ENCODE peak calls at places on chromosomes 16 and 17, in four cellular contexts. S is IMR-90, V is GM12878, G is K562. B is an unnamed sample.

GRCh38 chr17:62628845-62629555 is 1.5 kb downstream of the MRC2 start:
- DNase-seq in G (no peak), V (no peak), S (peak; percentile 53), B (no peak)

GRCh38 chr16:58507963-58508670 is 7.2 kb upstream of the SETD6 start:
- DNase-seq in V (no peak), G (no peak), S (no peak), B (no peak)

GRCh38 chr16:31335431-31335830 is 19.5 kb upstream of the ITGAX start:
- DNase-seq in V (no peak), G (no peak), S (no peak), B (no peak)

GRCh38 chr17:78378225-78379133 is at the start of gene PGS1:
- DNase-seq in S (peak; percentile 67), G (peak; percentile 86), V (no peak), B (no peak)

GRCh38 chr17:73010414-73010813 is 82.1 kb downstream of the SLC39A11 start:
- DNase-seq in G (no peak), V (no peak), S (no peak), B (no peak)

GRCh38 chr17:74979408-74980146 is 7.0 kb upstream of the HID1 start:
- DNase-seq in S (no peak), G (peak; percentile 77), V (no peak), B (no peak)

GRCh38 chr17:68456529-68457167 is 648 bp downstream of the WIPI1 start:
- DNase-seq in S (peak; percentile 90), V (no peak), G (no peak), B (peak; percentile 58)

GRCh38 chr16:15874745-15875314 is 13.6 kb downstream of the CEP20 start:
- DNase-seq in G (peak; percentile 60), V (no peak), S (peak; percentile 80), B (no peak)

GRCh38 chr17:67289174-67289876 is 44.3 kb upstream of the HELZ start:
- DNase-seq in G (no peak), S (peak; percentile 55), V (no peak), B (no peak)

GRCh38 chr17:5843366-5844026 is 226.7 kb upstream of the WSCD1 start:
- DNase-seq in S (no peak), V (no peak), G (peak; percentile 4), B (no peak)

GRCh38 chr17:5838661-5839300 is 231.4 kb upstream of the WSCD1 start:
- DNase-seq in V (no peak), S (no peak), G (no peak), B (no peak)

GRCh38 chr17:5837055-5837491 is 233.1 kb upstream of the WSCD1 start:
- DNase-seq in V (no peak), G (no peak), S (peak; percentile 78), B (no peak)

GRCh38 chr17:5841862-5842261 is 228.3 kb upstream of the WSCD1 start:
- DNase-seq in S (no peak), G (no peak), V (no peak), B (no peak)

DNA sequence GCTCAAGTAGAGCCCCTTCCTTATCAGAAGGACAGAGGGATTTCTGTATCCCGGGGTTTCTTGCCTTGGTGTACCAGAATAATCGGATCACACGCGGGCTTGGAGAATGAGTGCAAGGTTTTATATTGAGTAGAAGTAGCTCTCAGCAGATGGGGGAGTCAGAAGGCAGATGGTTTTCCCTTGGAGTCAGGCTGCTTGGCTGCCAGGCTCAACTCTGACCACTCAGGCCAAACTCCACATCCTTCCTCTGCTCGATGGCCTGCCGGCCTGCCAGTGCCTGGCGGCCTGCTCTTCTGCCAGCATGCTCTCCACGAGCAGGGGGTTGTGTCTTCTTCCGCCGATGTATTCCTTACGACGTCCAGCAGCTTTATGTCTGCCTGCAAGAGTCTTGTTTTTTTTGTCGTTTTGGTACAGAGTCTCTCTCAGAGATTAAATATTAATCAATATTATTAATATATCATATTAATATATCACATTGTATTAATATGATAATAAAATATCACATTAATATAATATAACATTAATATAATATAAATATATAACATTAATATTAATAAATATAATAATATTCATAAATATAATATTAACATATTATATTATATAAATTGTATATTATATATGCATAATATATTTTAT is 229.2 kb upstream of the WSCD1 start:
- DNase-seq in G (no peak), S (no peak), V (no peak), B (no peak)
- TF ChIP-seq CHD1 in G (no peak), S (no peak), V (no peak), B (no peak)

GRCh38 chr16:74768239-74768638 is 6.4 kb downstream of the FA2H start:
- DNase-seq in S (no peak), G (no peak), V (no peak), B (no peak)
- TF ChIP-seq CHD1 in S (no peak), G (no peak), V (no peak), B (no peak)

GRCh38 chr17:63838586-63839184 is 3.8 kb downstream of the SMARCD2 start:
- DNase-seq in V (no peak), S (peak; percentile 45), G (no peak), B (no peak)
- TF ChIP-seq CHD1 in V (no peak), S (no peak), G (no peak), B (no peak)

GRCh38 chr17:8249621-8250020 is 532 bp downstream of the PFAS start:
- DNase-seq in G (no peak), S (no peak), V (no peak), B (no peak)

GRCh38 chr17:8244768-8245167 is 3.1 kb downstream of the CTC1 start:
- DNase-seq in S (no peak), G (no peak), V (no peak), B (no peak)

GRCh38 chr17:8237886-8238285 is 10.0 kb downstream of the CTC1 start:
- DNase-seq in S (no peak), V (no peak), G (no peak), B (no peak)

GRCh38 chr17:8248751-8249607 is at the start of gene PFAS:
- DNase-seq in V (peak; percentile 79), S (peak; percentile 89), G (peak; percentile 95), B (peak; percentile 77)

DNA sequence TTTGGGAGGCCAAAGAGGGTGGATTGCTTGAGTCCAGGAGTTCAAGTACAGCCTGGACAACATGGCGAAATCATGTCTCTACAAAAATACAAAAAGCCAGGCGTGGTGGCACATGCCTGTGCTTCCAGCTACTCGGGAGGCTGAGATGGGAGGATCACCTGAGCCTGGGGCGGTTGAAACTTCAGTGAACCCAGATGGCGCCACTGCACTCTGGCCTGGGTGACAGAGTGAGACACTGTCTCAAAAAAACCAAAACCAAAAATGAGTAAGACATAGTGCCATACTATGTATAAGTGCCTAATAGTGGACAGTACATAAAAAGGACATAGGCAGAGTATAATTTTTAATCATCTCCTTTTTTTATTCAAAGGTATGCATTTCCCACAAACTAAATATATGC is 4.0 kb downstream of the CTC1 start:
- DNase-seq in G (peak; percentile 21), V (no peak), S (no peak), B (no peak)
- TF ChIP-seq CHD1 in G (no peak), V (no peak), S (no peak), B (no peak)

GRCh38 chr17:4326608-4327007 is 39.9 kb downstream of the UBE2G1 start:
- DNase-seq in G (no peak), S (peak; percentile 32), V (no peak), B (no peak)

GRCh38 chr17:4324463-4324862 is 42.0 kb downstream of the UBE2G1 start:
- DNase-seq in V (no peak), S (no peak), G (no peak), B (no peak)

GRCh38 chr17:4329838-4330237 is 36.6 kb downstream of the UBE2G1 start:
- DNase-seq in V (no peak), G (no peak), S (peak; percentile 99), B (no peak)

GRCh38 chr17:4326112-4326511 is 40.4 kb downstream of the UBE2G1 start:
- DNase-seq in V (no peak), S (no peak), G (no peak), B (no peak)

GRCh38 chr17:4327638-4328037 is 38.8 kb downstream of the UBE2G1 start:
- DNase-seq in S (peak; percentile 83), V (no peak), G (no peak), B (no peak)
- TF ChIP-seq CHD1 in S (no peak), V (no peak), G (no peak), B (no peak)

GRCh38 chr17:19238167-19238505 is 970 bp downstream of the EPN2 start:
- DNase-seq in S (no peak), G (no peak), V (no peak), B (no peak)
- TF ChIP-seq CHD1 in S (no peak), G (no peak), V (no peak), B (no peak)

B was measured in H1.